ENCODE peak calls at places on chromosome 22, in four cellular contexts. B is HCT116, W is SK-N-SH, R is K562. H is an unnamed sample.

GRCh38 chr22:48748113-48748859 is 1079.4 kb downstream of the BRD1 start:
- DNase-seq in W (no peak), R (no peak), B (no peak), H (no peak)

GRCh38 chr22:29632672-29633071 is 29.2 kb downstream of the NF2 start:
- DNase-seq in B (no peak), R (no peak), W (no peak), H (no peak)

GRCh38 chr22:31726692-31727091 is 23.2 kb downstream of the PRR14L start:
- DNase-seq in W (no peak), B (no peak), R (no peak), H (no peak)

GRCh38 chr22:35446365-35446764 is 46.4 kb downstream of the MCM5 start:
- DNase-seq in R (no peak), W (no peak), B (no peak), H (no peak)

GRCh38 chr22:37713761-37714160 is 16.9 kb downstream of the TRIOBP start:
- DNase-seq in W (no peak), B (no peak), R (no peak), H (no peak)

GRCh38 chr22:31566484-31566883 is 70.1 kb downstream of the SFI1 start:
- DNase-seq in R (no peak), B (no peak), W (no peak), H (no peak)

GRCh38 chr22:37187552-37187890 is 526 bp downstream of the C1QTNF6 start:
- DNase-seq in B (no peak), W (peak), R (no peak), H (no peak)

GRCh38 chr22:49769691-49770315 is 57.9 kb downstream of the BRD1 start:
- DNase-seq in B (no peak), W (no peak), R (no peak), H (no peak)

GRCh38 chr22:50008151-50009040 is 4.2 kb downstream of the IL17REL start:
- DNase-seq in R (no peak), B (no peak), W (peak), H (no peak)

GRCh38 chr22:19932367-19933206 is 9.0 kb upstream of the COMT start:
- DNase-seq in B (no peak), R (no peak), W (no peak), H (no peak)

GRCh38 chr22:41799486-41800347 is 762 bp upstream of the CCDC134 start:
- DNase-seq in B (no peak), R (peak), W (peak), H (no peak)

DNA sequence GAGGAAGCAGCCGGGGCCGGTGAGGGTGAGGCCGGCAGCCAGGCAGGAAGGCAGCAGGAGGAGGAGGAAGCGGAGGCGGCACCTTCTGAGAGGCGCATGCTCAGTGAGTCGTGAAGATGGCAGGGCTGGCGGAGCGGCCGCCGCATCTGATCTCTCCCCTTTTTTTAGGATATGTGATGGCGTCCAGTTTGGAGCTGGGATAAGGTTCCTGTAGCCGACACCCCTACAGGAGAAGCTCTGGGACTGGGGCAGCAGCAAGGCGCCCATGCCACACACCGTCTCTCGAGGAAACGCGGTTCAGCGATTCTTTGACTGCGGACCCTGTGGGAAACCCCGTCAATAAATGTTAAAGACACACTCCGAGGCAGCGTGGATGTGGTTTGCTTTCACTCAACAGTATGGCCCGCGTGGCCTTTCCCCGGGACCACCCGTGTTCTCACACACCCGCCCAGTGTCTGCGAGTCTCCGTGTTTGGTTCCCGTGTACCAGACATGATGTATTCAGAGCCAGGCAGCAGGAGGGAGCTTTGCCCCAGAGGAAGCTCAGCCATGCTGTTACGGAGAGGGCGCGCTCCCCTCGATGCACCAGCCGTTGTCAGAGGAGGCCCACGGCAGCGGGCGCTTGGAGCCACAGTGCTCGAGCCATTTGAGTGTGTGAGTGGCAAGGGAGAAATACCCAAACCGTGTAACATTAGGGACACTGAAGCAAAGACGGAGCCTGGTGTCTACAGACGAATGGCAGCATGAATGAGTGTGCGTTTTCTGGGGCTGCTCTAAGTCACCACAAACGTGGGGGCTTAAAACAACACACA is 27.7 kb upstream of the PARVB start:
- DNase-seq in W (no peak), R (no peak), B (no peak), H (no peak)
- TF ChIP-seq ELF1 in W (no peak), R (no peak), B (no peak), H (no peak)

GRCh38 chr22:25492950-25493790 is 71.3 kb upstream of the GRK3 start:
- DNase-seq in B (no peak), R (no peak), W (peak), H (no peak)
- TF ChIP-seq ELF1 in B (no peak), R (no peak), W (no peak), H (no peak)

DNA sequence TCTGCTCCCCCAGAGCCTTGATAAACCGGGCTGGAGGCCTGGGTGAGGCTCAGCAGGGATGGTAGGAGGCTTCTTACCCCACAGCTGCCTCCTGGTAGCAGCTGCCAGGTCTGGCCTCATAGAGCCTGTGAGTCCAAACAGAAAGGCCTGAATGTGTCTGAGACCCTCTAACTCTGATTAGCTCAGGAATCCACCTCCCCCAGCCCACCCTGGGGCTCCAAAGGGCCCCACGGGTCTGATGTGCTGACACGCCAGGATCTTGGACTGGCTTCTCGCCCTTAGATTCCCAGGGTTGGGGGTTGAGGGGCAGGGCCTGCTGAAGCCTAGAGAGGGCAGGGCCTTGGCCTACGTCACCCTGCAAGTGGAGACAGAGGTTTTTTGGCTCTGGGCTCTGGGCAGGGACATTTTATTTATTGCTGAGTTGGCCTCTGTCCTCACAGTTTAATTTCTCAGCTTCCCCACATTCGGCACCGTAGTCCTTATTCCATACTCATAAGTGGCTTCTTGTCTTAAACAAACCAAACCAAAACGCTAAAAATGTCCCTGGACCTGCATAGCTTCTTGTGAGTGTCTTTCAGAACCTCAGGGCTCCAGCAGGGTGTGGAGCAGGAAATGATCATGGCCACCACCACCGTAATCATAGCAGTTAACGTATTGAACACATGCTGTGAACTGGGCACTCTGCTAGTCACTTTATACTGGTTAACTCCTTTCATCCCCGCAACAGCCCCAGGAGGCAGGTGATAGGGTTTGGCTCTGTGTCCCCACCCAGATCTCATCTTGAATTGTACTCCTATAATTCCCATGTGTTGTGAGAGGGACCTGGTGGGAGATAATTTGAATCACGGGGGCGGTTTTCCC is 25.1 kb downstream of the KIAA1671 start:
- DNase-seq in B (no peak), R (no peak), W (no peak), H (no peak)
- TF ChIP-seq ELF1 in B (no peak), R (no peak), W (no peak), H (no peak)

DNA sequence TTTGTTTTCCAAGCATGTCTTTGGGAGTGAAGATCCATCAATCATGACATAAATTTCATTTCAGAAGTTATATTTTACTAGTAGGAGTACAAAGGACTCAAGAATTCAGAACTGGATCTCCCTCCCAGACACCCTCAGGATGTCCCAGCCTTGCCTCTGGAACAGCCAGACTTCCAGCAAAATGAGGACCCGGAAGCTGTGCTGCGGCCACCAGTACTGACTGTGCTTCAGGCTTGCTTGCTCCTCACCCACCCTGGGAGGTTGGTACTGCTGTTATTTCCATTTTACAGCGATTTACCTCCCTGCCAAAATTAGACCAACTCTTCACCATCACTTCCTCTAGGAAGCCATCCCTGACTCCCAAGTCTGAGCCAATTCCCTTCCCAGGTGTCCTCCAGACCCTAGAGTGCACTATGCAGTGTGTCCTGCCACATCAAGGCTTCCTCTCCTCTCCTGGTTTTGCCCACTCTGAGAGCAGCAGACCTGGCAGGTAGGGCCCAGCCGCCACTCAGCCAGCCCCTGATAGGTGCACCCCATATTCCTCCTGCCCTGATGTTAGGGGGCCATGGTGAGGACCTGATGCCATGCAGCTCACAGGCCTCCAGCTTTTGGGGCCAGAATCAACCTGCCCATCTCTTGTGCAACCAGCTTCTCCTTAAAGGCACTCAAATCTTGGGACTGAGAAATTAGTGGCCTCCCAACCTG is 47.3 kb upstream of the WNT7B start:
- DNase-seq in W (no peak), R (no peak), B (no peak), H (no peak)
- TF ChIP-seq ELF1 in W (no peak), R (no peak), B (no peak), H (no peak)

GRCh38 chr22:42990131-42990838 is 24.7 kb downstream of the PACSIN2 start:
- DNase-seq in B (no peak), R (no peak), W (no peak), H (peak)
- TF ChIP-seq ELF1 in B (no peak), R (no peak), W (no peak), H (no peak)

GRCh38 chr22:39496131-39496838 is 5.8 kb upstream of the MIEF1 start:
- DNase-seq in B (peak), R (peak), W (peak), H (peak)
- TF ChIP-seq ELF1 in B (no peak), R (no peak), W (no peak), H (no peak)

GRCh38 chr22:23526588-23527315 is 53.3 kb downstream of the IGLL1 start:
- DNase-seq in W (peak), B (no peak), R (no peak), H (no peak)

GRCh38 chr22:23522642-23523251 is 57.3 kb downstream of the IGLL1 start:
- DNase-seq in W (peak), R (no peak), B (no peak), H (peak)

GRCh38 chr22:23525510-23525909 is 54.6 kb downstream of the IGLL1 start:
- DNase-seq in W (no peak), B (no peak), R (no peak), H (no peak)

GRCh38 chr22:23523746-23524145 is 56.3 kb downstream of the IGLL1 start:
- DNase-seq in R (no peak), B (no peak), W (no peak), H (no peak)

DNA sequence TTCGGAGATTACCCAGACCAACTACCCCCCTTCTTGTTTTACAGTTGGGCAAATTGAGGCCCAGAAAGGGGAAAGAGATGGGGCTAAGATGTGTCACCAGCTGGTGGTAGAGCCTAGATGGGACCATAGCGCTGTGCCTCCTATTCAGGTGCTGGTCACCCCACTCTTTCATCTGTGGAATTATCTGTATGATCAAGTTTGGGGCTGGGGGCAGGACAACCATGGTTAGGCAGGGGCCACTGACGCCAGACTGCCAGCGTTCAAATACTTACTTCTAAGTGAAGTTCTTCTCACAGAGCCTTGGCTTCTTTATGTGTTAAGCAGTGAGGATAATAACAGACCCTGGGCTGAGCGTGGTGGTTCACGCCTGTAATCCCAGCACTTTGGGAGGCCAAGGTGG is 55.9 kb downstream of the IGLL1 start:
- DNase-seq in R (no peak), W (no peak), B (no peak), H (no peak)
- TF ChIP-seq ELF1 in R (no peak), W (no peak), B (no peak), H (no peak)

DNA sequence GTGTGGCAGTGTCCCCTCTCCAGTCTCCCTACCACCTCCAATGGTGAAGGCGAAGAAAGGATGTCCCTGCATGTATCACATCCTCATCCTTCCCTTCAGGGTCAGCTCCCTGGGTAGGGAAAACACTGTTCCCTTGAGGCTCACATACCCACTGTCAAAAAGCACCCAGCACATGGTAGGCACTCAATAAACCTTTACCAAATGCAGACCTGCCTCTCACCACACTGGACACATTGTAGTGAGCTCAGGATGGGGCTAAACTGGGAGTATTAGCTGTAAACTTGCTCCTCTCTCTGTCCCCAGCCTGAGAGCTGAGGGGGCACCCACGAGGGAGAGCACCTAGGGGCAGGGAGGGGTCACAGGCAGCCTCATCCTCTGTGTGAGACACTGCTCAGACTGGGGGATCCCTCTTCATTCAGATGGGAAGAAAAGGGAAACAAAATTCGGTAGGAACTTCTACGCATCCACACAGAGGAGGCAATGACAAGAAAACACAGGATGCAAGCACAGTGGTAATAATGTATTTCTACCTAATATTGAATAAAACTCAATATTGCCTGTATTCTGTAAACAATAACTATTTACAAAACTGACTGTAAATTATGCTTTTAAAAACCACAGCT is 101.6 kb upstream of the TOP3B start:
- DNase-seq in B (no peak), R (no peak), W (no peak), H (no peak)
- TF ChIP-seq ELF1 in B (no peak), R (no peak), W (no peak), H (no peak)

GRCh38 chr22:17237031-17237668 is 17.9 kb upstream of the ADA2 start:
- DNase-seq in W (no peak), B (no peak), R (no peak), H (no peak)

GRCh38 chr22:17235861-17236260 is 16.6 kb upstream of the ADA2 start:
- DNase-seq in W (no peak), B (no peak), R (no peak), H (no peak)

GRCh38 chr22:17239156-17239701 is 20.0 kb upstream of the ADA2 start:
- DNase-seq in W (no peak), R (no peak), B (no peak), H (no peak)

GRCh38 chr22:17243524-17243923 is 24.3 kb upstream of the ADA2 start:
- DNase-seq in R (no peak), B (no peak), W (no peak), H (no peak)

GRCh38 chr22:17241571-17242310 is 22.5 kb upstream of the ADA2 start:
- DNase-seq in B (no peak), R (no peak), W (no peak), H (no peak)
- TF ChIP-seq ELF1 in B (no peak), R (no peak), W (no peak), H (no peak)

DNA sequence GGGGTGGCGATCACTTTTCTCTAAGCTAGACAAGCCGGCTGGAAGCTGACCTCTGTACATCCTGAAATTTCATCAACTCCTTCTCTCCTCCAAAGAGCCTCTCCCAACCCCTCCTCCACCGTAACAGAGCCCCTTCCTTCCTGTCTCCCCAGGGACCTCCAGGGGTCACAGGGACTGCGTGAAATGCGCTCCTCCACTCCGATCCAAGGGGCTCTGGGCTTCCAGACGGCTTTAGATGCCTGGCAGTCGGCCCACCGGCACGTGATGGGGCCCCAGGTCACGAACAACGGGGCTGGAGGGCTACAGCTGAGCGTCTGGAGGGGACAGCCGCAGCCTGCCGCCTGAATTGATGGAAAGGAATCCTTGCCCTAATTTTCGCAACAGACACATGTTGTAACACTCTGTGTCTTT is 264.1 kb downstream of the MN1 start:
- DNase-seq in W (no peak), B (no peak), R (no peak), H (no peak)
- TF ChIP-seq ELF1 in W (no peak), B (no peak), R (no peak), H (no peak)